ENCODE peak calls at places on chromosomes 11 and 22, in six cellular contexts. One of them, this sample, is unnamed.
A peak's percentile ranks its signal among the peaks of the same experiment; 100 is the strongest.

GRCh38 chr11:118415739-118416068 is 14.3 kb downstream of the ATP5MG start:
- DNase-seq in GM23338: peak; percentile 76
- DNase-seq in heart right ventricle: no peak
- DNase-seq in right atrium auricular region: no peak
- DNase-seq in left ventricle myocardium inferior: no peak
- DNase-seq in H1: no peak
- DNase-seq in this sample: peak; percentile 49

GRCh38 chr22:50502628-50503474 is 4.7 kb downstream of the LMF2 start:
- DNase-seq in right atrium auricular region: no peak
- DNase-seq in heart right ventricle: no peak
- DNase-seq in left ventricle myocardium inferior: no peak
- DNase-seq in GM23338: no peak
- DNase-seq in H1: no peak
- DNase-seq in this sample: no peak

GRCh38 chr11:9138612-9139579 is 47.5 kb upstream of the SCUBE2 start:
- DNase-seq in heart right ventricle: no peak
- DNase-seq in left ventricle myocardium inferior: no peak
- DNase-seq in GM23338: no peak
- DNase-seq in H1: no peak
- DNase-seq in right atrium auricular region: no peak
- DNase-seq in this sample: no peak

GRCh38 chr11:62709262-62710000 is 2.0 kb downstream of the GNG3 start:
- DNase-seq in H1: peak; percentile 95
- DNase-seq in GM23338: peak; percentile 100
- DNase-seq in right atrium auricular region: peak; percentile 99
- DNase-seq in heart right ventricle: peak; percentile 95
- DNase-seq in left ventricle myocardium inferior: peak; percentile 98
- DNase-seq in this sample: peak; percentile 98

GRCh38 chr11:123181075-123181474 is 14.0 kb downstream of the CLMP start:
- DNase-seq in GM23338: no peak
- DNase-seq in left ventricle myocardium inferior: no peak
- DNase-seq in heart right ventricle: no peak
- DNase-seq in right atrium auricular region: no peak
- DNase-seq in H1: no peak
- DNase-seq in this sample: no peak

GRCh38 chr11:3222003-3222855 is 3.6 kb upstream of the MRGPRG start:
- DNase-seq in left ventricle myocardium inferior: no peak
- DNase-seq in GM23338: no peak
- DNase-seq in heart right ventricle: peak; percentile 9
- DNase-seq in H1: no peak
- DNase-seq in right atrium auricular region: no peak
- DNase-seq in this sample: no peak

GRCh38 chr11:3956038-3956437 is 100.6 kb downstream of the STIM1 start:
- DNase-seq in GM23338: no peak
- DNase-seq in H1: no peak
- DNase-seq in left ventricle myocardium inferior: no peak
- DNase-seq in right atrium auricular region: no peak
- DNase-seq in heart right ventricle: no peak
- DNase-seq in this sample: no peak

GRCh38 chr11:16605971-16606783 is 132.3 kb upstream of the C11orf58 start:
- DNase-seq in heart right ventricle: peak; percentile 90
- DNase-seq in right atrium auricular region: peak; percentile 98
- DNase-seq in GM23338: peak; percentile 88
- DNase-seq in left ventricle myocardium inferior: peak; percentile 93
- DNase-seq in H1: peak; percentile 74
- DNase-seq in this sample: peak; percentile 91

GRCh38 chr11:31480930-31481329 is 28.5 kb downstream of the IMMP1L start:
- DNase-seq in right atrium auricular region: no peak
- DNase-seq in heart right ventricle: no peak
- DNase-seq in GM23338: no peak
- DNase-seq in left ventricle myocardium inferior: no peak
- DNase-seq in H1: no peak
- DNase-seq in this sample: no peak

GRCh38 chr11:126336065-126336464 is 19.4 kb upstream of the ST3GAL4 start:
- DNase-seq in left ventricle myocardium inferior: no peak
- DNase-seq in H1: no peak
- DNase-seq in GM23338: no peak
- DNase-seq in right atrium auricular region: no peak
- DNase-seq in heart right ventricle: no peak
- DNase-seq in this sample: no peak

GRCh38 chr11:86513138-86513537 is 138.5 kb downstream of the CCDC81 start:
- DNase-seq in GM23338: no peak
- DNase-seq in heart right ventricle: no peak
- DNase-seq in right atrium auricular region: no peak
- DNase-seq in H1: no peak
- DNase-seq in left ventricle myocardium inferior: no peak
- DNase-seq in this sample: no peak

GRCh38 chr11:86515297-86516094 is 140.8 kb downstream of the CCDC81 start:
- DNase-seq in heart right ventricle: no peak
- DNase-seq in H1: no peak
- DNase-seq in GM23338: no peak
- DNase-seq in right atrium auricular region: no peak
- DNase-seq in left ventricle myocardium inferior: no peak
- DNase-seq in this sample: no peak

GRCh38 chr11:86511086-86511551 is 136.4 kb downstream of the CCDC81 start:
- DNase-seq in GM23338: no peak
- DNase-seq in left ventricle myocardium inferior: no peak
- DNase-seq in H1: no peak
- DNase-seq in right atrium auricular region: no peak
- DNase-seq in heart right ventricle: no peak
- DNase-seq in this sample: peak; percentile 89

GRCh38 chr11:86514453-86514852 is 139.8 kb downstream of the CCDC81 start:
- DNase-seq in right atrium auricular region: no peak
- DNase-seq in GM23338: no peak
- DNase-seq in left ventricle myocardium inferior: no peak
- DNase-seq in H1: no peak
- DNase-seq in heart right ventricle: no peak
- DNase-seq in this sample: no peak

GRCh38 chr11:86513746-86514373 is 139.2 kb downstream of the CCDC81 start:
- DNase-seq in GM23338: no peak
- DNase-seq in H1: no peak
- DNase-seq in left ventricle myocardium inferior: no peak
- DNase-seq in right atrium auricular region: no peak
- DNase-seq in heart right ventricle: no peak
- DNase-seq in this sample: no peak
- H3K4me1 ChIP-seq in GM23338: peaks cover 22% of the 10 kb centered on the region
- H3K4me1 ChIP-seq in H1: no peaks in the 10 kb centered on the region
- H3K4me1 ChIP-seq in left ventricle myocardium inferior: peaks cover 38% of the 10 kb centered on the region
- H3K4me1 ChIP-seq in right atrium auricular region: peaks cover 47% of the 10 kb centered on the region
- H3K4me1 ChIP-seq in heart right ventricle: peaks cover 24% of the 10 kb centered on the region
- H3K4me1 ChIP-seq in this sample: peaks cover 2% of the 10 kb centered on the region

DNA sequence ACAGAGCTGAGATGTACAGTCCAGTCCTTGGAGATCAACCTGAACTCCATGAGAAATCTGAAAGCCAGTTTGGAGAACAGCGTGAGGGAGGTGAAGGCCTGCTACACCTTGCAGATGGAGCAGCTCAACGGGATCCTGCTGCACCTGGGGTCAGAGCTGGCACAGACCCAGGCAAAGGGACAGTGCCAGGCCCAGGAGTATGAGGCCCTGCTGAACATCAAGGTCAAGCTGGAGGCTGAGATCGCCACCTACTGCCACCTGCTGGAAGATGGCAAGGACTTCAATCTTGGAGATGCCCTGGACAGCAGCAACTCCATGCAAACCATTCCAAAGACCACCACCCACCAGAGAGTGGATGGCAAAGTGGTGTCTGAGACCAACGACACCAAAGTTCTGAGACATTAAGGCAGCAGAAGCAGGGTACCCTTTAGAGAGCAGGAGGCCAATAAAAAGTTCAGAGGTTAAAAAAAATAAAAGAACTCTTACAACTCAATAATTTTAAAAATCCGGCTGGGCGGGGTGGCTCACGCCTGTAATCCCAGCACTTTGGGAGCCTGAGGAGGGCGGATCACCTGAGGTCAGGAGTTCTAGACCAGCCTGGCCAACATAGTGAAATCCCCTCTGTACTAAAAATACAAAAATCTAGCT is 69.9 kb upstream of the RTL6 start:
- DNase-seq in right atrium auricular region: no peak
- DNase-seq in H1: no peak
- DNase-seq in left ventricle myocardium inferior: no peak
- DNase-seq in heart right ventricle: no peak
- DNase-seq in GM23338: peak; percentile 57
- DNase-seq in this sample: peak; percentile 61
- H3K36me3 ChIP-seq in right atrium auricular region: no peaks in the 10 kb centered on the region
- H3K36me3 ChIP-seq in H1: no peaks in the 10 kb centered on the region
- H3K36me3 ChIP-seq in left ventricle myocardium inferior: no peaks in the 10 kb centered on the region
- H3K36me3 ChIP-seq in heart right ventricle: no peaks in the 10 kb centered on the region
- H3K36me3 ChIP-seq in GM23338: no peaks in the 10 kb centered on the region
- H3K36me3 ChIP-seq in this sample: no peaks in the 10 kb centered on the region

GRCh38 chr22:41927813-41928212 is 1.2 kb upstream of the TNFRSF13C start:
- DNase-seq in GM23338: no peak
- DNase-seq in heart right ventricle: no peak
- DNase-seq in H1: no peak
- DNase-seq in left ventricle myocardium inferior: no peak
- DNase-seq in right atrium auricular region: no peak
- DNase-seq in this sample: no peak

GRCh38 chr22:41923595-41924276 is 2.9 kb downstream of the TNFRSF13C start:
- DNase-seq in right atrium auricular region: no peak
- DNase-seq in H1: no peak
- DNase-seq in left ventricle myocardium inferior: no peak
- DNase-seq in heart right ventricle: no peak
- DNase-seq in GM23338: no peak
- DNase-seq in this sample: no peak

GRCh38 chr22:41922940-41923594 is 3.5 kb downstream of the TNFRSF13C start:
- DNase-seq in left ventricle myocardium inferior: no peak
- DNase-seq in right atrium auricular region: no peak
- DNase-seq in GM23338: no peak
- DNase-seq in heart right ventricle: no peak
- DNase-seq in H1: no peak
- DNase-seq in this sample: no peak

GRCh38 chr22:41928416-41929157 is 2.0 kb upstream of the TNFRSF13C start:
- DNase-seq in GM23338: peak; percentile 30
- DNase-seq in H1: no peak
- DNase-seq in heart right ventricle: no peak
- DNase-seq in left ventricle myocardium inferior: no peak
- DNase-seq in right atrium auricular region: no peak
- DNase-seq in this sample: no peak

GRCh38 chr22:41925783-41926460 is 684 bp downstream of the TNFRSF13C start:
- DNase-seq in right atrium auricular region: no peak
- DNase-seq in heart right ventricle: peak; percentile 75
- DNase-seq in H1: no peak
- DNase-seq in left ventricle myocardium inferior: peak; percentile 67
- DNase-seq in GM23338: peak; percentile 89
- DNase-seq in this sample: peak; percentile 50
- H3K27ac ChIP-seq in right atrium auricular region: no peak overlapping the region
- H3K27ac ChIP-seq in heart right ventricle: no peak overlapping the region
- H3K27ac ChIP-seq in H1: no peak overlapping the region
- H3K27ac ChIP-seq in left ventricle myocardium inferior: no peak overlapping the region
- H3K27ac ChIP-seq in GM23338: no peak overlapping the region
- H3K27ac ChIP-seq in this sample: no peak overlapping the region

DNA sequence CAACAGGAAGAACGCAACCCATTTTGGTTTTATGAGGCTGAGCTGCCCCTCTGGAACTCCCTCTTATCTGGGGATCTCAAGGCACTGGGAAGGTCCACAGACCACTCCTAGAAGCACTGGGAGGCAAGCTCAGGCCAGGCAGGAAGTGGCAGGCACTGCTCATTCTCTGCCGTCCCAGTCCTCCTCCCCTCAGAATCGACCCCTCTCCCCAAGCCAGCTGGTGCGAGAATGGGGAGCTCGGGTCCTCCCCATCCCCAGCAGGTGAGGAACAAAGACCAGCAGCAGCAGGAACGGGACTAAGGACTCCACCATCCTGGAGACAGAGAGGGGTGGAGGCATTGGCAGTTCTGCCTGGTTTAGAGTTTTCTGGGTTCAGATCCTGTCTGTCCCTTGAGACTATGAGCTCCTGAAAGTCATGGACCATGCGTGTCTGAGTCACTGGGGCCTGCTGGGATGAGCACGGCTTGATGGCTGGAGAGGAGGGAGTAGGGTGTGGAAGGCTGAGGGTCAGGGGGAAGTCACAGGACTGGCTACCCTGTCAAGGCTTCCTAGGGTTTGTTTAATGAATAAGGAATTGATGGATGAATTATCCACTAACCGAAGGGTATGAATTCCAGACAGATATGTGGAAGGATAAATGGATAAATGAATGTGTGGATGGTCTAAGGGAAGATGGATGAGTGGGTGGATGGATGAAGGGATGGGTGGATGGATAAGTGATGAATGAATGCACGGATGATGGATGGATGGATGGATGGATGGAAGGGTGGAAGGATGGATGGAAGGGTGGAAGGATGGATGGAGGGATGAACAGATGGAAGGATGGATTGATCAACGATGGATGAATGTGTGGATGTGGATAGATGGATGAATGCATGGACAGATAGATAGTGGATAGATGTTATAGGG is 6.4 kb downstream of the MYEOV start:
- DNase-seq in left ventricle myocardium inferior: no peak
- DNase-seq in right atrium auricular region: no peak
- DNase-seq in heart right ventricle: no peak
- DNase-seq in GM23338: no peak
- DNase-seq in H1: no peak
- DNase-seq in this sample: no peak
- H3K4me1 ChIP-seq in left ventricle myocardium inferior: peaks cover 63% of the 10 kb centered on the region
- H3K4me1 ChIP-seq in right atrium auricular region: peaks cover 62% of the 10 kb centered on the region
- H3K4me1 ChIP-seq in heart right ventricle: peaks cover 43% of the 10 kb centered on the region
- H3K4me1 ChIP-seq in GM23338: no peaks in the 10 kb centered on the region
- H3K4me1 ChIP-seq in H1: no peaks in the 10 kb centered on the region
- H3K4me1 ChIP-seq in this sample: peaks cover 33% of the 10 kb centered on the region